ENCODE peak calls at places on chromosomes 5 and 9, in six cellular contexts. One of them, this sample, is unnamed.

GRCh38 chr9:5354184-5354583 is 14.5 kb upstream of the RLN1 start:
- DNase-seq in esophagus muscularis mucosa: no peak
- DNase-seq in HL-60: no peak
- DNase-seq in endothelial cell of umbilical vein: no peak
- DNase-seq in HCT116: no peak
- DNase-seq in suprapubic skin: no peak
- DNase-seq in this sample: no peak

GRCh38 chr9:114968710-114969109 is 38.3 kb upstream of the TNFSF8 start:
- DNase-seq in HCT116: no peak
- DNase-seq in endothelial cell of umbilical vein: no peak
- DNase-seq in esophagus muscularis mucosa: no peak
- DNase-seq in HL-60: no peak
- DNase-seq in suprapubic skin: no peak
- DNase-seq in this sample: no peak

GRCh38 chr9:76699966-76700365 is 64.3 kb upstream of the PCA3 start:
- DNase-seq in HCT116: no peak
- DNase-seq in HL-60: no peak
- DNase-seq in endothelial cell of umbilical vein: peak; percentile 34
- DNase-seq in suprapubic skin: no peak
- DNase-seq in esophagus muscularis mucosa: no peak
- DNase-seq in this sample: no peak

GRCh38 chr5:95530441-95530840 is 24.3 kb downstream of the SKIC3 start:
- DNase-seq in suprapubic skin: no peak
- DNase-seq in HCT116: no peak
- DNase-seq in endothelial cell of umbilical vein: no peak
- DNase-seq in esophagus muscularis mucosa: no peak
- DNase-seq in HL-60: no peak
- DNase-seq in this sample: no peak

GRCh38 chr9:129245276-129245675 is 67.2 kb upstream of the IER5L start:
- DNase-seq in HL-60: peak; percentile 23
- DNase-seq in HCT116: no peak
- DNase-seq in suprapubic skin: no peak
- DNase-seq in esophagus muscularis mucosa: no peak
- DNase-seq in endothelial cell of umbilical vein: no peak
- DNase-seq in this sample: no peak

GRCh38 chr9:122777935-122778671 is 10.6 kb upstream of the OR5C1 start:
- DNase-seq in HL-60: no peak
- DNase-seq in endothelial cell of umbilical vein: no peak
- DNase-seq in suprapubic skin: no peak
- DNase-seq in esophagus muscularis mucosa: no peak
- DNase-seq in HCT116: no peak
- DNase-seq in this sample: no peak

GRCh38 chr9:127005770-127006314 is 91.3 kb downstream of the RALGPS1 start:
- DNase-seq in esophagus muscularis mucosa: no peak
- DNase-seq in suprapubic skin: no peak
- DNase-seq in HL-60: no peak
- DNase-seq in HCT116: no peak
- DNase-seq in endothelial cell of umbilical vein: no peak
- DNase-seq in this sample: no peak

GRCh38 chr9:33223696-33224095 is 16.3 kb upstream of the SPINK4 start:
- DNase-seq in HL-60: no peak
- DNase-seq in esophagus muscularis mucosa: no peak
- DNase-seq in suprapubic skin: no peak
- DNase-seq in endothelial cell of umbilical vein: peak; percentile 17
- DNase-seq in HCT116: no peak
- DNase-seq in this sample: no peak

GRCh38 chr5:116135344-116135743 is 50.5 kb downstream of the COMMD10 start:
- DNase-seq in HL-60: no peak
- DNase-seq in endothelial cell of umbilical vein: no peak
- DNase-seq in suprapubic skin: no peak
- DNase-seq in HCT116: no peak
- DNase-seq in esophagus muscularis mucosa: no peak
- DNase-seq in this sample: no peak

GRCh38 chr5:87762631-87763030 is 349.9 kb upstream of the CCNH start:
- DNase-seq in HCT116: no peak
- DNase-seq in HL-60: no peak
- DNase-seq in suprapubic skin: no peak
- DNase-seq in endothelial cell of umbilical vein: no peak
- DNase-seq in esophagus muscularis mucosa: no peak
- DNase-seq in this sample: no peak

GRCh38 chr5:125558466-125558865 is 812.0 kb upstream of the ZNF608 start:
- DNase-seq in suprapubic skin: no peak
- DNase-seq in HL-60: no peak
- DNase-seq in esophagus muscularis mucosa: no peak
- DNase-seq in endothelial cell of umbilical vein: peak; percentile 55
- DNase-seq in HCT116: no peak
- DNase-seq in this sample: no peak

GRCh38 chr9:18786196-18786595 is 246.8 kb downstream of the SAXO1 start:
- DNase-seq in esophagus muscularis mucosa: peak; percentile 66
- DNase-seq in HCT116: no peak
- DNase-seq in endothelial cell of umbilical vein: no peak
- DNase-seq in suprapubic skin: no peak
- DNase-seq in HL-60: no peak
- DNase-seq in this sample: no peak

GRCh38 chr5:24444439-24444838 is 200.3 kb downstream of the CDH10 start:
- DNase-seq in esophagus muscularis mucosa: no peak
- DNase-seq in HL-60: no peak
- DNase-seq in HCT116: no peak
- DNase-seq in suprapubic skin: no peak
- DNase-seq in endothelial cell of umbilical vein: no peak
- DNase-seq in this sample: no peak

GRCh38 chr9:105359899-105360298 is 87.9 kb upstream of the FSD1L start:
- DNase-seq in HL-60: no peak
- DNase-seq in endothelial cell of umbilical vein: no peak
- DNase-seq in esophagus muscularis mucosa: no peak
- DNase-seq in suprapubic skin: no peak
- DNase-seq in HCT116: no peak
- DNase-seq in this sample: no peak

GRCh38 chr5:91841423-91841822 is 458.3 kb upstream of the ARRDC3 start:
- DNase-seq in HL-60: no peak
- DNase-seq in esophagus muscularis mucosa: no peak
- DNase-seq in endothelial cell of umbilical vein: no peak
- DNase-seq in HCT116: no peak
- DNase-seq in suprapubic skin: no peak
- DNase-seq in this sample: no peak

GRCh38 chr5:95669540-95669939 is 13.3 kb downstream of the SPATA9 start:
- DNase-seq in HCT116: no peak
- DNase-seq in endothelial cell of umbilical vein: peak; percentile 84
- DNase-seq in suprapubic skin: no peak
- DNase-seq in HL-60: no peak
- DNase-seq in esophagus muscularis mucosa: peak; percentile 93
- DNase-seq in this sample: peak; percentile 94

GRCh38 chr5:98065261-98065909 is 708.1 kb upstream of the RGMB start:
- DNase-seq in HCT116: no peak
- DNase-seq in HL-60: no peak
- DNase-seq in endothelial cell of umbilical vein: peak; percentile 49
- DNase-seq in suprapubic skin: no peak
- DNase-seq in esophagus muscularis mucosa: no peak
- DNase-seq in this sample: no peak

GRCh38 chr5:149005077-149005892 is 57.6 kb downstream of the SH3TC2 start:
- DNase-seq in HCT116: no peak
- DNase-seq in HL-60: no peak
- DNase-seq in esophagus muscularis mucosa: peak; percentile 75
- DNase-seq in suprapubic skin: no peak
- DNase-seq in endothelial cell of umbilical vein: no peak
- DNase-seq in this sample: no peak

GRCh38 chr5:18091758-18092157 is 457.5 kb downstream of the TAF11L14 start:
- DNase-seq in HL-60: no peak
- DNase-seq in endothelial cell of umbilical vein: no peak
- DNase-seq in esophagus muscularis mucosa: no peak
- DNase-seq in suprapubic skin: no peak
- DNase-seq in HCT116: no peak
- DNase-seq in this sample: no peak

GRCh38 chr9:98276907-98277469 is 21.5 kb upstream of the TBC1D2 start:
- DNase-seq in HL-60: no peak
- DNase-seq in HCT116: no peak
- DNase-seq in suprapubic skin: no peak
- DNase-seq in esophagus muscularis mucosa: no peak
- DNase-seq in endothelial cell of umbilical vein: no peak
- DNase-seq in this sample: no peak

GRCh38 chr5:33734541-33734940 is 157.2 kb downstream of the ADAMTS12 start:
- DNase-seq in endothelial cell of umbilical vein: no peak
- DNase-seq in suprapubic skin: no peak
- DNase-seq in HL-60: no peak
- DNase-seq in HCT116: no peak
- DNase-seq in esophagus muscularis mucosa: no peak
- DNase-seq in this sample: no peak

GRCh38 chr5:160851481-160851880 is 530 bp downstream of the ATP10B start:
- DNase-seq in esophagus muscularis mucosa: no peak
- DNase-seq in HL-60: no peak
- DNase-seq in suprapubic skin: no peak
- DNase-seq in endothelial cell of umbilical vein: no peak
- DNase-seq in HCT116: no peak
- DNase-seq in this sample: no peak

GRCh38 chr5:73274870-73275756 is 102.1 kb downstream of the TMEM174 start:
- DNase-seq in esophagus muscularis mucosa: no peak
- DNase-seq in suprapubic skin: peak; percentile 81
- DNase-seq in endothelial cell of umbilical vein: no peak
- DNase-seq in HCT116: no peak
- DNase-seq in HL-60: no peak
- DNase-seq in this sample: no peak

GRCh38 chr9:125412166-125412565 is 150.5 kb downstream of the GAPVD1 start:
- DNase-seq in suprapubic skin: no peak
- DNase-seq in esophagus muscularis mucosa: no peak
- DNase-seq in endothelial cell of umbilical vein: no peak
- DNase-seq in HCT116: no peak
- DNase-seq in HL-60: no peak
- DNase-seq in this sample: no peak

GRCh38 chr5:150166193-150167162 is at the start of gene CDX1:
- DNase-seq in HL-60: no peak
- DNase-seq in esophagus muscularis mucosa: no peak
- DNase-seq in HCT116: no peak
- DNase-seq in suprapubic skin: no peak
- DNase-seq in endothelial cell of umbilical vein: no peak
- DNase-seq in this sample: no peak
- TF ChIP-seq POLR2AphosphoS5 in HL-60: no peak
- TF ChIP-seq POLR2AphosphoS5 in esophagus muscularis mucosa: no peak
- TF ChIP-seq POLR2AphosphoS5 in HCT116: no peak
- TF ChIP-seq POLR2AphosphoS5 in suprapubic skin: no peak
- TF ChIP-seq POLR2AphosphoS5 in endothelial cell of umbilical vein: no peak
- TF ChIP-seq POLR2AphosphoS5 in this sample: no peak

GRCh38 chr9:89942643-89943042 is 337.8 kb downstream of the GADD45G start:
- DNase-seq in suprapubic skin: no peak
- DNase-seq in HL-60: no peak
- DNase-seq in HCT116: no peak
- DNase-seq in esophagus muscularis mucosa: no peak
- DNase-seq in endothelial cell of umbilical vein: no peak
- DNase-seq in this sample: no peak

GRCh38 chr9:89943309-89943708 is 338.5 kb downstream of the GADD45G start:
- DNase-seq in HCT116: no peak
- DNase-seq in endothelial cell of umbilical vein: no peak
- DNase-seq in HL-60: no peak
- DNase-seq in suprapubic skin: no peak
- DNase-seq in esophagus muscularis mucosa: no peak
- DNase-seq in this sample: no peak

GRCh38 chr9:89940625-89941024 is 335.8 kb downstream of the GADD45G start:
- DNase-seq in suprapubic skin: no peak
- DNase-seq in esophagus muscularis mucosa: no peak
- DNase-seq in endothelial cell of umbilical vein: no peak
- DNase-seq in HL-60: no peak
- DNase-seq in HCT116: no peak
- DNase-seq in this sample: no peak

GRCh38 chr9:89943728-89944127 is 338.9 kb downstream of the GADD45G start:
- DNase-seq in HCT116: no peak
- DNase-seq in endothelial cell of umbilical vein: no peak
- DNase-seq in suprapubic skin: no peak
- DNase-seq in HL-60: no peak
- DNase-seq in esophagus muscularis mucosa: no peak
- DNase-seq in this sample: no peak

DNA sequence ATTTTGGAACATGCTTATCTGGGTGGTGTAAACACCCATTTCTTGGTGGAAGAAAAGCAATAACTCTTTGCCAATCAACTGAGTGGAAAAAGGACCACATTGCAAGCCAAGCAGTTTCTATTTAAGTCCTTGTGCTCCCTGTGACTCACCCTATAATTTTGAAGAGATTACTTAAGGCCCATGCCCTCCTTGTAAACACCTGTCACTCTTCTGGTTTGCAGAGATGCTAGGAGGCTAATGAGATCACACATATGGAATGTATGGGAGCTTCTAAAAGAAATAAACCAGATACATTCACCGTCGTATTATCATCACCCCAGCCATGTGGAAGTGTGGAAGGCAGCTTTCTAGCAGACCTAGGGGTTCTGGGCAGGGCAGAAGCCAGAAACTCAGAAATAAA is 337.1 kb downstream of the GADD45G start:
- DNase-seq in endothelial cell of umbilical vein: no peak
- DNase-seq in esophagus muscularis mucosa: no peak
- DNase-seq in HL-60: no peak
- DNase-seq in HCT116: no peak
- DNase-seq in suprapubic skin: no peak
- DNase-seq in this sample: no peak
- TF ChIP-seq POLR2AphosphoS5 in endothelial cell of umbilical vein: no peak
- TF ChIP-seq POLR2AphosphoS5 in esophagus muscularis mucosa: peak; percentile 60
- TF ChIP-seq POLR2AphosphoS5 in HL-60: no peak
- TF ChIP-seq POLR2AphosphoS5 in HCT116: no peak
- TF ChIP-seq POLR2AphosphoS5 in suprapubic skin: no peak
- TF ChIP-seq POLR2AphosphoS5 in this sample: peak; percentile 92

GRCh38 chr5:176528301-176528700 is 8.9 kb downstream of the RNF44 start:
- DNase-seq in esophagus muscularis mucosa: no peak
- DNase-seq in HCT116: no peak
- DNase-seq in suprapubic skin: no peak
- DNase-seq in HL-60: no peak
- DNase-seq in endothelial cell of umbilical vein: no peak
- DNase-seq in this sample: no peak
- TF ChIP-seq POLR2AphosphoS5 in esophagus muscularis mucosa: no peak
- TF ChIP-seq POLR2AphosphoS5 in HCT116: no peak
- TF ChIP-seq POLR2AphosphoS5 in suprapubic skin: no peak
- TF ChIP-seq POLR2AphosphoS5 in HL-60: no peak
- TF ChIP-seq POLR2AphosphoS5 in endothelial cell of umbilical vein: no peak
- TF ChIP-seq POLR2AphosphoS5 in this sample: no peak

DNA sequence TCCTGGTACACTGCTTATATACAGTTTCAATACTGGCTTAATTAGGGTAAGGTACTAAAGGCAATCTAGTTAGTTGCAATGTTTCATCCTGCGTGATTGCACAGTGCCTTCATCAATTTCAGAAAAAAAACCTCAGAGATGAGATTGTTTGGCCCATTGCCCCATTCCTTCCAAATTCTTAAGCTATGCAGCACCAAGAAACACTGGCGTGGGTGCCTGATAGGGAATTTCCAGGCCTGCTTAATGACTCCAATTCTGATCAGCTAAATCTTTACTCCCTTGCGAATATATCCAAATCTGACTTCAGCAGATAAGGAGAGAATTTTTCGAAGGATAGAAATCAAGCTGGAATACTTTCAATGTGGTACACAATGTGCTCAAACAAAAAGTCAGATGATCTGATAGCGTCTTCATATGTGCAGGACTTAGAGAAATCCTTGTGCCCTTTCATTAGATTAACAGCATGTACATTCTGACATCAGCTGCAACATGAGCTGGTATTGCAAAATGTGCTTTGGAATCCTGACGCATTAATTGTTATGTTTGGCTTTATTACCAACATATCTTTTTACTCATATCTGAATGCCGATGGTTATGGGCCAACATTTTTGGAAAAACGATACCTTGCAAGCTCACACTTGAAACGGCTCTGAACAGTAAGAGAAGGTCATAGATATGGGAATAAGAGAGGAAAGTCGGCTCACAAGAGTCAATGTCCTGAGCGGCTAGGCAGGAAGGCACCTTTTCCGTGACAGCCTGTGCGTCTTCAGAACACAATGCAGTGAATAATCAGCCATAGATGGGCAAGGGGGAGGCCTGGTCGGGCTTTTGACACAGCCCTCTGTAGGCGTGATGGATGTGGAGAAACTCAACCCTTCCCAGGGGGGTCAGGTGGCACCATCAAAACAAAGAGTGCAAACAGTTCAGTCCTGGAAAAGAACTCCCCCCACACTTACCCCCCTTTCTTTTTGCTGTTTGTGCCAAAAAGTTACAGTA is 36.3 kb upstream of the GAS1 start:
- DNase-seq in esophagus muscularis mucosa: no peak
- DNase-seq in HCT116: no peak
- DNase-seq in HL-60: no peak
- DNase-seq in endothelial cell of umbilical vein: no peak
- DNase-seq in suprapubic skin: no peak
- DNase-seq in this sample: no peak
- TF ChIP-seq POLR2AphosphoS5 in esophagus muscularis mucosa: peak; percentile 20
- TF ChIP-seq POLR2AphosphoS5 in HCT116: no peak
- TF ChIP-seq POLR2AphosphoS5 in HL-60: no peak
- TF ChIP-seq POLR2AphosphoS5 in endothelial cell of umbilical vein: no peak
- TF ChIP-seq POLR2AphosphoS5 in suprapubic skin: no peak
- TF ChIP-seq POLR2AphosphoS5 in this sample: no peak

This sample was measured in vagina.